ENCODE peak calls at places on chromosomes 16 and 17, in ten cellular contexts. N, L, I, C, Q, H, Y, A, J and V are unnamed samples.

GRCh38 chr16:57964157-57964700 is 6.7 kb downstream of the CNGB1 start:
- DNase-seq in N (no peak), L (no peak), I (no peak), C (no peak), Q (no peak), H (peak; percentile 7), Y (no peak), A (no peak), J (no peak), V (no peak)

GRCh38 chr17:57032343-57032742 is 52.7 kb upstream of the AKAP1 start:
- DNase-seq in N (no peak), L (peak; percentile 40), I (no peak), C (no peak), Q (no peak), H (no peak), Y (no peak), A (no peak), J (no peak), V (no peak)

GRCh38 chr17:48384164-48384563 is 45.9 kb downstream of the SKAP1 start:
- DNase-seq in N (no peak), L (no peak), I (no peak), C (no peak), Q (no peak), H (no peak), Y (no peak), A (no peak), J (no peak), V (no peak)

GRCh38 chr16:75377971-75378386 is 55.3 kb downstream of the CFDP1 start:
- DNase-seq in N (peak; percentile 98), L (no peak), I (no peak), C (peak; percentile 4), Q (peak; percentile 95), H (no peak), Y (no peak), A (peak; percentile 26), J (no peak), V (no peak)

GRCh38 chr16:58329147-58329546 is 34.3 kb upstream of the PRSS54 start:
- DNase-seq in N (peak; percentile 43), L (no peak), I (no peak), C (no peak), Q (peak; percentile 32), H (no peak), Y (no peak), A (no peak), J (no peak), V (no peak)

GRCh38 chr16:57081744-57082143 is 10.6 kb upstream of the CPNE2 start:
- DNase-seq in N (no peak), L (no peak), I (no peak), C (no peak), Q (no peak), H (no peak), Y (no peak), A (no peak), J (no peak), V (no peak)

GRCh38 chr16:21946889-21947635 is 6.1 kb upstream of the UQCRC2 start:
- DNase-seq in N (no peak), L (no peak), I (no peak), C (no peak), Q (no peak), H (no peak), Y (no peak), A (no peak), J (no peak), V (no peak)

GRCh38 chr16:72312862-72313261 is 140.9 kb upstream of the PMFBP1 start:
- DNase-seq in N (peak; percentile 1), L (no peak), I (no peak), C (no peak), Q (no peak), H (no peak), Y (no peak), A (no peak), J (no peak), V (no peak)